ENCODE peak calls at places on chromosomes 13 and 19, in five cellular contexts. E is fibroblast of mammary gland; K is PC-9; R is CD4-positive, alpha-beta T cell; D is endothelial cell. W is an unnamed sample.

GRCh38 chr19:6271721-6272410 is 7.9 kb downstream of the MLLT1 start:
- DNase-seq in E (peak), K (no peak), R (no peak), D (no peak), W (no peak)

GRCh38 chr19:48806518-48806817 is 4.4 kb downstream of the BCAT2 start:
- DNase-seq in E (no peak), K (no peak), R (no peak), D (no peak), W (no peak)

GRCh38 chr19:58544591-58545285 is 874 bp downstream of the TRIM28 start:
- DNase-seq in E (peak), K (no peak), R (peak), D (peak), W (no peak)

GRCh38 chr19:48403606-48404005 is 10.1 kb downstream of the GRIN2D start:
- DNase-seq in E (peak), K (peak), R (no peak), D (no peak), W (no peak)

GRCh38 chr13:72208112-72208645 is 341.2 kb upstream of the DACH1 start:
- DNase-seq in E (no peak), K (no peak), R (no peak), D (no peak), W (no peak)

GRCh38 chr19:35348909-35349611 is 1.4 kb downstream of the FFAR1 start:
- DNase-seq in E (no peak), K (no peak), R (peak), D (no peak), W (no peak)

GRCh38 chr19:13938361-13939027 is at the start of gene PODNL1:
- DNase-seq in E (peak), K (no peak), R (no peak), D (no peak), W (no peak)

GRCh38 chr19:5407356-5407755 is 47.9 kb upstream of the ZNRF4 start:
- DNase-seq in E (peak), K (no peak), R (no peak), D (no peak), W (no peak)

GRCh38 chr13:98098511-98098910 is 44.4 kb upstream of the FARP1 start:
- DNase-seq in E (peak), K (no peak), R (no peak), D (no peak), W (no peak)

GRCh38 chr19:45299719-45300118 is 23.0 kb downstream of the CKM start:
- DNase-seq in E (no peak), K (no peak), R (no peak), D (no peak), W (no peak)

GRCh38 chr13:42164557-42165125 is 107.3 kb upstream of the AKAP11 start:
- DNase-seq in E (no peak), K (no peak), R (no peak), D (no peak), W (no peak)

GRCh38 chr19:49157445-49158224 is at the start of gene TRPM4:
- DNase-seq in E (peak), K (peak), R (no peak), D (peak), W (no peak)

GRCh38 chr13:73274147-73274546 is 215.3 kb downstream of the KLF5 start:
- DNase-seq in E (no peak), K (no peak), R (no peak), D (no peak), W (no peak)

GRCh38 chr13:103810026-103810425 is 743.8 kb upstream of the SLC10A2 start:
- DNase-seq in E (no peak), K (no peak), R (no peak), D (no peak), W (no peak)

GRCh38 chr13:97856001-97856675 is 97.3 kb upstream of the IPO5 start:
- DNase-seq in E (peak), K (no peak), R (no peak), D (no peak), W (no peak)

GRCh38 chr19:13784731-13785452 is 10.4 kb upstream of the ZSWIM4 start:
- DNase-seq in E (peak), K (peak), R (peak), D (peak), W (peak)

GRCh38 chr13:27309967-27310598 is 39.5 kb downstream of the RASL11A start:
- DNase-seq in E (peak), K (peak), R (no peak), D (no peak), W (no peak)

GRCh38 chr13:39284801-39285388 is 246.6 kb downstream of the NHLRC3 start:
- DNase-seq in E (no peak), K (no peak), R (no peak), D (no peak), W (no peak)

GRCh38 chr13:104408733-104409132 is 1342.5 kb upstream of the SLC10A2 start:
- DNase-seq in E (no peak), K (peak), R (no peak), D (no peak), W (no peak)

GRCh38 chr13:41456768-41457588 is at the start of gene RGCC:
- DNase-seq in E (peak), K (peak), R (peak), D (peak), W (peak)

GRCh38 chr19:19006213-19006612 is 27.1 kb downstream of the SUGP2 start:
- DNase-seq in E (peak), K (no peak), R (no peak), D (no peak), W (no peak)

GRCh38 chr13:51148223-51148951 is 37.3 kb upstream of the C13orf42 start:
- DNase-seq in E (no peak), K (no peak), R (no peak), D (peak), W (no peak)

GRCh38 chr19:47120461-47120860 is 6.9 kb upstream of the ZC3H4 start:
- DNase-seq in E (no peak), K (peak), R (no peak), D (no peak), W (no peak)

GRCh38 chr13:104357672-104358314 is 1291.6 kb upstream of the SLC10A2 start:
- DNase-seq in E (no peak), K (no peak), R (no peak), D (no peak), W (no peak)

GRCh38 chr19:41707502-41707812 is 969 bp upstream of the CEACAM5 start:
- DNase-seq in E (no peak), K (no peak), R (no peak), D (no peak), W (peak)

GRCh38 chr19:53989600-53990533 is 1.6 kb upstream of the CACNG6 start:
- DNase-seq in E (no peak), K (no peak), R (no peak), D (no peak), W (no peak)

GRCh38 chr19:35740423-35741215 is 1.6 kb downstream of the IGFLR1 start:
- DNase-seq in E (peak), K (peak), R (peak), D (peak), W (peak)

GRCh38 chr13:94140027-94140426 is 339.5 kb downstream of the DCT start:
- DNase-seq in E (no peak), K (no peak), R (no peak), D (no peak), W (no peak)

GRCh38 chr19:19860756-19861390 is 4.8 kb upstream of the ZNF253 start:
- DNase-seq in E (no peak), K (no peak), R (peak), D (peak), W (peak)

GRCh38 chr13:41231786-41232185 is 31.6 kb downstream of the MTRF1 start:
- DNase-seq in E (peak), K (no peak), R (no peak), D (no peak), W (no peak)

GRCh38 chr13:26698392-26699196 is 62.0 kb downstream of the GPR12 start:
- DNase-seq in E (peak), K (peak), R (peak), D (peak), W (peak)

GRCh38 chr19:21398851-21399250 is 1.9 kb downstream of the ZNF493 start:
- DNase-seq in E (peak), K (no peak), R (no peak), D (no peak), W (no peak)

GRCh38 chr19:17266975-17267788 is at the start of gene BABAM1:
- DNase-seq in E (peak), K (peak), R (peak), D (peak), W (peak)

GRCh38 chr13:94996445-94996844 is 284.1 kb upstream of the SOX21 start:
- DNase-seq in E (no peak), K (no peak), R (no peak), D (no peak), W (no peak)

GRCh38 chr19:56167064-56167578 is 8.7 kb upstream of the GALP start:
- DNase-seq in E (peak), K (no peak), R (no peak), D (no peak), W (no peak)

DNA sequence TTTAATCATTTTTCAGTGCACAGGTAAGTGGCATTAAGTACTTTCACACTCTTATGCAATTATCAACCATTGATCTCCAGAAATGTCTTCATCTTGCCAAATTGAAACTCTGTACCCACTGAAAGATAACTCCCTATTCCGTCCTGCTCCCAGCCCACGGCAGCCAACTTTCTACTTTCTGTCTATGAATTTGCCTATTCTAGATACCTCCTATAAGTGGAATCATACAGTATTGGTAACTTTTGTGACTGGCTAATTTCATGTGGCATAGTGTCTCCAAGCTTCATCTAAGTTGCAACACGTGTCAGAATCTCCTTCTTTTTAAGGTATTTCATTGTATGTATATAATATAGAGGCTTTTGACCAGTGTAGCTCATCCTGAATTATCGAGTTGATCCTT is 5.7 kb upstream of the CEACAM18 start:
- DNase-seq in E (no peak), K (no peak), R (no peak), D (no peak), W (no peak)
- TF ChIP-seq CTCF in E (no peak), K (no peak), R (no peak), D (no peak), W (no peak)

GRCh38 chr19:39996811-39997594 is at the start of gene ZNF546:
- DNase-seq in E (peak), K (peak), R (peak), D (peak), W (peak)
- TF ChIP-seq CTCF in E (no peak), K (no peak), R (no peak), D (no peak), W (no peak)

GRCh38 chr13:45341034-45341798 is at the start of gene TPT1:
- DNase-seq in E (peak), K (peak), R (peak), D (peak), W (peak)
- TF ChIP-seq CTCF in E (no peak), K (no peak), R (no peak), D (no peak), W (no peak)

GRCh38 chr19:1057185-1057857 is 9.6 kb upstream of the ARHGAP45 start:
- DNase-seq in E (peak), K (no peak), R (no peak), D (no peak), W (no peak)
- TF ChIP-seq CTCF in E (no peak), K (peak), R (peak), D (no peak), W (no peak)

W was measured in activated B cell treated with CpG ODN at 0.5 μM for 24 hours.